ENCODE peak calls at places on chromosomes 16 and 17, in six cellular contexts. D, W, M, P, H and N are unnamed samples.

GRCh38 chr17:17175917-17176316 is 30.2 kb downstream of the PLD6 start:
- DNase-seq in D (no peak), W (no peak), M (no peak), P (no peak), H (no peak), N (no peak)

GRCh38 chr17:75081611-75082540 is 5.9 kb upstream of the SLC16A5 start:
- DNase-seq in D (no peak), W (no peak), M (no peak), P (no peak), H (no peak), N (no peak)

GRCh38 chr17:22266231-22266630 is 573.9 kb downstream of the KCNJ18 start:
- DNase-seq in D (no peak), W (no peak), M (no peak), P (no peak), H (no peak), N (no peak)

GRCh38 chr16:80751167-80751566 is 53.2 kb downstream of the CDYL2 start:
- DNase-seq in D (peak), W (no peak), M (peak), P (no peak), H (no peak), N (no peak)

GRCh38 chr16:64437706-64438329 is 684.0 kb downstream of the CDH11 start:
- DNase-seq in D (no peak), W (no peak), M (peak), P (no peak), H (no peak), N (no peak)

GRCh38 chr17:73043686-73044581 is 48.6 kb downstream of the SLC39A11 start:
- DNase-seq in D (peak), W (no peak), M (peak), P (no peak), H (no peak), N (no peak)

GRCh38 chr17:2564876-2565275 is 28.6 kb upstream of the PAFAH1B1 start:
- DNase-seq in D (peak), W (no peak), M (peak), P (no peak), H (no peak), N (no peak)

GRCh38 chr17:74478369-74479100 is 12.1 kb downstream of the CD300A start:
- DNase-seq in D (no peak), W (no peak), M (no peak), P (peak), H (no peak), N (peak)

GRCh38 chr17:8740486-8740885 is 4.2 kb downstream of the CCDC42 start:
- DNase-seq in D (no peak), W (no peak), M (no peak), P (peak), H (no peak), N (peak)

GRCh38 chr17:77881545-77881944 is 77.0 kb upstream of the TNRC6C start:
- DNase-seq in D (peak), W (no peak), M (peak), P (peak), H (peak), N (peak)

GRCh38 chr17:6677158-6677831 is 25.7 kb downstream of the C17orf100 start:
- DNase-seq in D (peak), W (no peak), M (peak), P (no peak), H (peak), N (peak)

GRCh38 chr16:89096768-89097527 is 3.3 kb downstream of the ACSF3 start:
- DNase-seq in D (no peak), W (no peak), M (no peak), P (no peak), H (no peak), N (peak)

GRCh38 chr17:47810200-47810821 is 11.3 kb downstream of the OSBPL7 start:
- DNase-seq in D (peak), W (peak), M (peak), P (peak), H (peak), N (peak)

GRCh38 chr16:81821422-81822128 is 42.5 kb downstream of the PLCG2 start:
- DNase-seq in D (no peak), W (no peak), M (no peak), P (peak), H (no peak), N (no peak)

GRCh38 chr17:65743313-65743665 is 181.8 kb upstream of the AXIN2 start:
- DNase-seq in D (peak), W (no peak), M (peak), P (no peak), H (no peak), N (no peak)

GRCh38 chr16:6428861-6429260 is 903.8 kb upstream of the RBFOX1 start:
- DNase-seq in D (no peak), W (no peak), M (no peak), P (no peak), H (no peak), N (no peak)

GRCh38 chr17:55410722-55411462 is 10.7 kb downstream of the MMD start:
- DNase-seq in D (peak), W (no peak), M (peak), P (no peak), H (no peak), N (no peak)

GRCh38 chr16:30551781-30552180 is 6.4 kb downstream of the ZNF764 start:
- DNase-seq in D (no peak), W (no peak), M (no peak), P (peak), H (no peak), N (peak)

GRCh38 chr17:8868529-8868951 is 1.1 kb upstream of the PIK3R6 start:
- DNase-seq in D (no peak), W (no peak), M (no peak), P (peak), H (no peak), N (peak)

GRCh38 chr16:67104061-67104460 is 5.7 kb upstream of the PHAF1 start:
- DNase-seq in D (peak), W (no peak), M (peak), P (no peak), H (peak), N (peak)

GRCh38 chr17:49968380-49969133 is 433 bp upstream of the DLX4 start:
- DNase-seq in D (peak), W (peak), M (peak), P (peak), H (peak), N (peak)

DNA sequence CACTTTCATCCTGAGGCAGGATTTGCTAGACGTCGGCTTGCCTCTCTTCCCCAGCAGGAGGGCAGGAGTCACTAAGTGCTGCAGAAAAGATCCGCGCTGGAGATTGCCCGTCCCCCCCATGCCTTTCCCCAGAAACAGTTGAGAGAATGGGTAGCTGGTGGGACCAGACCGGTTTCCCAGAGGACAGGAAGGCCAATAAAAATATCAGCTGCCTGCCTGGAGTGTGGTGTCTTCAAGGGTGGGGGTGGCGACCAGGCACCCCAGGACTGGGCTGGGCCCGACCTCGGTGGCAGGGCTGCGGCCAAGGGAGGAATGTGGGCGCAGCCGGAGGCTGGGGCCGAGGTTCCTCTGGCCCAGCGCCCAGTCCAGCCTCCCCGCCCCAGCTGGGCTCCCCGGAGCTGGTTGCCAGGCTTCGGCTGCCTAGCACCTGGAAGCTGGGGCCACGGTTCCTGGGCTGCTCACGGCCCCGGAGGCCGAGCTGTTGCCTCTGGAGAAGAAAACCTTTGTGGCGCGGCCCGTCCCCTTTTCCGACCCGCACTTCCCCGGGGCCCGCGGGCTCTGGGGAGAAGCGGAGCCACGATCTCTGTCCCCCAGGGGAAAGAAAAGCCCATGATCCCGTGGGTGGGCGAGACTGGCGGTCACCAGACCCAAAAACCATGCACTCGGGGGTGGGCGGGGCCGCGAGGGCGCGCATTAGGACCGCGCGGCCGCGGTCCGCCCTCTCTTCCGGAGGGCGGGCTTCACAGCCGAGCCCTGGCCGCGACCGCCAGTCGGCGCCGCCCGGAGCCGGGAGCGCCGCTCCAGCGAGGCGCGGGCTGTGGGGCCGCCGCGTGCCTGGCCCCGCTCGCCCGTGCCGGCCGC is at the start of gene TRAF4:
- DNase-seq in D (peak), W (peak), M (peak), P (peak), H (peak), N (peak)
- TF ChIP-seq CTCF in D (peak), W (peak), M (no peak), P (no peak), H (no peak), N (no peak)

GRCh38 chr17:34736611-34737010 is 157.2 kb downstream of the TMEM132E start:
- DNase-seq in D (no peak), W (no peak), M (no peak), P (no peak), H (no peak), N (no peak)
- TF ChIP-seq CTCF in D (no peak), W (no peak), M (no peak), P (no peak), H (no peak), N (no peak)

GRCh38 chr16:58843675-58844074 is 109.6 kb upstream of the GOT2 start:
- DNase-seq in D (peak), W (no peak), M (peak), P (peak), H (no peak), N (no peak)
- TF ChIP-seq CTCF in D (peak), W (peak), M (no peak), P (peak), H (peak), N (no peak)

GRCh38 chr17:37079735-37080134 is 131.0 kb downstream of the AATF start:
- DNase-seq in D (peak), W (no peak), M (peak), P (no peak), H (no peak), N (no peak)

GRCh38 chr17:37082461-37082860 is 133.7 kb downstream of the AATF start:
- DNase-seq in D (no peak), W (no peak), M (no peak), P (no peak), H (no peak), N (no peak)

GRCh38 chr17:37082985-37083384 is 134.2 kb downstream of the AATF start:
- DNase-seq in D (no peak), W (no peak), M (no peak), P (no peak), H (no peak), N (no peak)

GRCh38 chr17:37079065-37079708 is 130.4 kb downstream of the AATF start:
- DNase-seq in D (no peak), W (no peak), M (no peak), P (no peak), H (no peak), N (no peak)

GRCh38 chr17:37081287-37081686 is 132.5 kb downstream of the AATF start:
- DNase-seq in D (no peak), W (no peak), M (peak), P (no peak), H (no peak), N (no peak)
- TF ChIP-seq CTCF in D (no peak), W (no peak), M (peak), P (no peak), H (no peak), N (no peak)